ENCODE peak calls at places on chromosomes 3 and 15, in six cellular contexts. D is thoracic aorta, M is natural killer cell, E is tibial nerve, H is kidney, I is cardiac muscle cell. G is an unnamed sample.
A peak's percentile ranks its signal among the peaks of the same experiment; 100 is the strongest.

GRCh38 chr15:47066386-47066785 is 650.9 kb upstream of the SEMA6D start:
- DNase-seq in D (no peak), M (no peak), E (no peak), H (no peak), I (no peak), G (no peak)

GRCh38 chr15:90970274-90970673 is 15.6 kb downstream of the RCCD1 start:
- DNase-seq in D (no peak), M (no peak), E (no peak), H (no peak), I (no peak), G (no peak)

GRCh38 chr3:175386630-175387029 is 527.5 kb downstream of the NAALADL2 start:
- DNase-seq in D (no peak), M (no peak), E (no peak), H (no peak), I (peak; percentile 89), G (no peak)

GRCh38 chr3:131072099-131072559 is 45.5 kb downstream of the NEK11 start:
- DNase-seq in D (no peak), M (no peak), E (no peak), H (no peak), I (peak; percentile 47), G (no peak)

GRCh38 chr15:94844188-94844532 is 612.8 kb downstream of the MCTP2 start:
- DNase-seq in D (no peak), M (no peak), E (no peak), H (no peak), I (no peak), G (no peak)

GRCh38 chr3:37993811-37994638 is 3.4 kb downstream of the VILL start:
- DNase-seq in D (peak; percentile 65), M (peak; percentile 53), E (peak; percentile 56), H (peak; percentile 96), I (peak; percentile 93), G (no peak)

GRCh38 chr3:126287536-126288181 is 69.5 kb downstream of the KLF15 start:
- DNase-seq in D (peak; percentile 24), M (no peak), E (peak; percentile 47), H (peak; percentile 92), I (peak; percentile 77), G (no peak)

GRCh38 chr15:67786646-67787045 is 38.7 kb upstream of the SKOR1 start:
- DNase-seq in D (no peak), M (no peak), E (no peak), H (no peak), I (no peak), G (no peak)

GRCh38 chr15:68537097-68537496 is 41.7 kb upstream of the CORO2B start:
- DNase-seq in D (no peak), M (no peak), E (no peak), H (no peak), I (peak; percentile 19), G (no peak)

GRCh38 chr3:56314842-56315241 is 153.4 kb downstream of the ERC2 start:
- DNase-seq in D (no peak), M (no peak), E (no peak), H (no peak), I (peak; percentile 80), G (no peak)

GRCh38 chr15:80171787-80172186 is 19.0 kb downstream of the FAH start:
- DNase-seq in D (no peak), M (no peak), E (no peak), H (no peak), I (no peak), G (no peak)

GRCh38 chr3:134944429-134944828 is 149.4 kb downstream of the EPHB1 start:
- DNase-seq in D (no peak), M (no peak), E (no peak), H (no peak), I (no peak), G (no peak)

GRCh38 chr3:63975705-63976104 is 47.6 kb downstream of the PSMD6 start:
- DNase-seq in D (no peak), M (no peak), E (peak; percentile 57), H (no peak), I (peak; percentile 75), G (no peak)

GRCh38 chr3:10483686-10484345 is 21.6 kb downstream of the ATP2B2 start:
- DNase-seq in D (no peak), M (no peak), E (no peak), H (peak; percentile 45), I (no peak), G (no peak)

GRCh38 chr15:77021088-77021481 is 26.2 kb downstream of the PSTPIP1 start:
- DNase-seq in D (no peak), M (no peak), E (no peak), H (no peak), I (no peak), G (no peak)

GRCh38 chr3:120642368-120642948 is 39.6 kb downstream of the HGD start:
- DNase-seq in D (no peak), M (no peak), E (no peak), H (no peak), I (peak; percentile 85), G (no peak)

GRCh38 chr3:144028798-144029411 is 57.3 kb downstream of the DIPK2A start:
- DNase-seq in D (no peak), M (no peak), E (no peak), H (no peak), I (no peak), G (no peak)

GRCh38 chr3:172307143-172307560 is 141.1 kb downstream of the GHSR start:
- DNase-seq in D (no peak), M (no peak), E (no peak), H (no peak), I (peak; percentile 49), G (no peak)

DNA sequence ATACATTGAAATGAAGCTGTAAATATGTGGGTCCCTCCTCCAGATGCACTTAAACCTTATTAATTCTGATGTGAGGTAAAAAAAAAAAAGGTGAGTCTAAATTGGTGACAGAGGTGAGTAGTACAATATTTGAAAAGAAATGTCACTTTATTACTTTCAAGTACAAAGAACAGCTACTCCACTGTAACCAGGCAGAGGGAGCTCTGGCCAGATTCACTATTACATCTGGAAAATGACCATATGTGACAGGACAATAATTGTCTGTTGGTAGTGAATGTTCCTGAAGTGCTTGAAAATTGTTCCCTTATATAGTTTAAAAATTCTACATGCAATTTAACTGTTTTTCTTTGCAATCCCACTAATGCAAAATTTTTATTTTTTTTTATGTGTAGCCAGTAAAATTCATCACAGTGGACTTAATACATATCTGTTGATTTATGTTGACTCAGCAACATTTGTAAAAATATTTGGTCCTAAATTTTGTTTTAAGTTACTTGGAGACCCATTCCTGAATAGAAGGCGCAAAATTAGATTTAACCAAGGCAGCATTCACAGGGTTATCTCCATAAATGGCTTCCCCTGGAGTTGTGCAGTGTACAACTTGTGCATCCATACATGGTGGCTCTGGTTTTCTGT is 231.9 kb upstream of the TBC1D5 start:
- DNase-seq in D (no peak), M (no peak), E (no peak), H (no peak), I (peak; percentile 21), G (no peak)
- TF ChIP-seq CTCF in D (no peak), M (no peak), E (no peak), H (no peak), I (peak; percentile 40), G (no peak)

GRCh38 chr15:63504247-63504978 is at the start of gene USP3:
- DNase-seq in D (peak; percentile 71), M (peak; percentile 93), E (peak; percentile 87), H (peak; percentile 98), I (peak; percentile 98), G (peak; percentile 53)
- TF ChIP-seq CTCF in D (peak; percentile 63), M (peak; percentile 40), E (peak; percentile 50), H (peak; percentile 25), I (no peak), G (peak; percentile 16)

GRCh38 chr3:88678747-88679146 is 428.7 kb upstream of the EPHA3 start:
- DNase-seq in D (no peak), M (no peak), E (no peak), H (no peak), I (no peak), G (no peak)
- TF ChIP-seq CTCF in D (no peak), M (no peak), E (no peak), H (no peak), I (no peak), G (no peak)

GRCh38 chr15:56869573-56869972 is 48.9 kb upstream of the TCF12 start:
- DNase-seq in D (no peak), M (no peak), E (peak; percentile 28), H (no peak), I (peak; percentile 55), G (no peak)
- TF ChIP-seq CTCF in D (peak; percentile 50), M (no peak), E (peak; percentile 21), H (peak; percentile 39), I (peak; percentile 52), G (peak; percentile 55)

GRCh38 chr15:89104172-89104564 is 15.9 kb downstream of the ABHD2 start:
- DNase-seq in D (no peak), M (no peak), E (peak; percentile 58), H (no peak), I (peak; percentile 93), G (no peak)
- TF ChIP-seq CTCF in D (no peak), M (no peak), E (no peak), H (no peak), I (no peak), G (no peak)